ENCODE peak calls at places on chromosomes 12 and 14, in five cellular contexts. E is lower lobe of right lung; Z is heart left ventricle; K is CD8-positive, alpha-beta T cell; L is lung. M is an unnamed sample.

GRCh38 chr14:101179691-101180211 is 276.2 kb upstream of the RTL1 start:
- DNase-seq in E (no peak), Z (no peak), K (no peak), L (peak; percentile 22), M (no peak)

GRCh38 chr12:5988088-5988487 is 43.0 kb upstream of the ANO2 start:
- DNase-seq in E (no peak), Z (no peak), K (no peak), L (no peak), M (no peak)

GRCh38 chr12:103423061-103423473 is 72.7 kb downstream of the C12orf42 start:
- DNase-seq in E (no peak), Z (no peak), K (no peak), L (no peak), M (no peak)

GRCh38 chr12:71938728-71939385 is at the start of gene TPH2:
- DNase-seq in E (peak; percentile 56), Z (peak; percentile 20), K (peak; percentile 23), L (peak; percentile 34), M (peak; percentile 64)

GRCh38 chr12:57209916-57210315 is 6.7 kb upstream of the NXPH4 start:
- DNase-seq in E (no peak), Z (no peak), K (no peak), L (no peak), M (no peak)

GRCh38 chr12:104056419-104056972 is 6.5 kb upstream of the GLT8D2 start:
- DNase-seq in E (no peak), Z (no peak), K (no peak), L (no peak), M (no peak)

GRCh38 chr12:2084553-2085296 is 31.9 kb downstream of the CACNA1C start:
- DNase-seq in E (no peak), Z (peak; percentile 41), K (no peak), L (no peak), M (peak; percentile 60)

GRCh38 chr12:7994731-7995205 is 37.7 kb upstream of the FOXJ2 start:
- DNase-seq in E (no peak), Z (no peak), K (no peak), L (no peak), M (peak; percentile 83)

GRCh38 chr12:94644141-94644575 is 6.2 kb downstream of the TMCC3 start:
- DNase-seq in E (peak; percentile 58), Z (peak; percentile 15), K (peak; percentile 13), L (no peak), M (peak; percentile 50)

GRCh38 chr12:6792522-6793201 is 3.3 kb downstream of the CD4 start:
- DNase-seq in E (peak; percentile 71), Z (peak; percentile 42), K (peak; percentile 34), L (no peak), M (no peak)

GRCh38 chr14:64801046-64801445 is 78.7 kb downstream of the SPTB start:
- DNase-seq in E (no peak), Z (no peak), K (no peak), L (no peak), M (no peak)

GRCh38 chr14:75487155-75487671 is 35.1 kb upstream of the BATF start:
- DNase-seq in E (no peak), Z (no peak), K (no peak), L (peak; percentile 5), M (no peak)

GRCh38 chr12:132429932-132430643 is 59.9 kb upstream of the FBRSL1 start:
- DNase-seq in E (peak; percentile 64), Z (no peak), K (peak; percentile 61), L (no peak), M (no peak)

GRCh38 chr14:49769171-49769570 is 1.2 kb downstream of the KLHDC2 start:
- DNase-seq in E (no peak), Z (no peak), K (no peak), L (peak; percentile 36), M (peak; percentile 57)

GRCh38 chr12:103421402-103421801 is 74.4 kb downstream of the C12orf42 start:
- DNase-seq in E (no peak), Z (no peak), K (no peak), L (no peak), M (no peak)

GRCh38 chr12:12474931-12475485 is 87.7 kb downstream of the DUSP16 start:
- DNase-seq in E (no peak), Z (peak; percentile 22), K (peak; percentile 41), L (no peak), M (no peak)

GRCh38 chr14:43872752-43873655 is 634.1 kb downstream of the FSCB start:
- DNase-seq in E (no peak), Z (no peak), K (no peak), L (no peak), M (no peak)

GRCh38 chr12:47739959-47740358 is 14.7 kb upstream of the ENDOU start:
- DNase-seq in E (no peak), Z (peak; percentile 67), K (no peak), L (no peak), M (no peak)

GRCh38 chr12:37543966-37544668 is 772.5 kb upstream of the ALG10B start:
- DNase-seq in E (no peak), Z (no peak), K (no peak), L (no peak), M (no peak)

GRCh38 chr12:11877869-11878780 is 192.6 kb upstream of the BCL2L14 start:
- DNase-seq in E (no peak), Z (peak; percentile 58), K (no peak), L (no peak), M (peak; percentile 78)

GRCh38 chr12:54009171-54010052 is 627 bp downstream of the HOXC8 start:
- DNase-seq in E (no peak), Z (no peak), K (no peak), L (no peak), M (no peak)
- H3K4me3 ChIP-seq in E (peak overlapping the region; percentile 19), Z (peak overlapping the region; percentile 32), K (no peak overlapping the region), L (no peak overlapping the region), M (peak overlapping the region; percentile 37)

DNA sequence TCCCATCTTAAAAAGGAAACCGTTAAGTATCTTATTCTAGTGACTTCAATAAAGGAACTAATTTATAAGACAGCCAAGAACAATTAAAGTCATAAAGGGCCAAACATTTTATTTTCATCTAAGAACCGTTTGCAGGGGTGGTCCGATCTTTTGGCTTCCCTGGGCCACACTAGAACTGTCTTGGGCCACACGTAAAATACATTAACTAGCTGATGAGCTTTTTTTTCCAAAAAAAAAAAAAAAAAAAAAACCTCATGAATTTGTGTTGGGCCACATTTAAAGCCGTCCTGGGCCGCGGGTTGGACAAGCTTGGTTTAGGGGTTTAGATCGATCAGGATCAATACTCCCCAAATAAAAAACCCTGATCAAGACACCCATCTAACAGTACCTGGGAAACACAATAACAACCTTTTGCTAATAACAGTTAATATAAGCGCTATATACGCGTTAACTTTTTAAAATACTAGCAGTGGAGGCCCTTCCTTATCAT is 1.2 kb downstream of the NAP1L1 start:
- DNase-seq in E (peak; percentile 30), Z (no peak), K (no peak), L (no peak), M (no peak)
- H3K27ac ChIP-seq in E (peak overlapping the region; percentile 98), Z (peak overlapping the region; percentile 98), K (peak overlapping the region; percentile 98), L (peak overlapping the region; percentile 98), M (peak overlapping the region; percentile 95)

GRCh38 chr14:24990773-24991172 is 59.2 kb downstream of the STXBP6 start:
- DNase-seq in E (no peak), Z (no peak), K (no peak), L (no peak), M (no peak)
- H3K4me1 ChIP-seq in E (peaks cover 23% of the 10 kb centered on the region), Z (peaks cover 13% of the 10 kb centered on the region), K (no peaks in the 10 kb centered on the region), L (peaks cover 8% of the 10 kb centered on the region), M (no peaks in the 10 kb centered on the region)

DNA sequence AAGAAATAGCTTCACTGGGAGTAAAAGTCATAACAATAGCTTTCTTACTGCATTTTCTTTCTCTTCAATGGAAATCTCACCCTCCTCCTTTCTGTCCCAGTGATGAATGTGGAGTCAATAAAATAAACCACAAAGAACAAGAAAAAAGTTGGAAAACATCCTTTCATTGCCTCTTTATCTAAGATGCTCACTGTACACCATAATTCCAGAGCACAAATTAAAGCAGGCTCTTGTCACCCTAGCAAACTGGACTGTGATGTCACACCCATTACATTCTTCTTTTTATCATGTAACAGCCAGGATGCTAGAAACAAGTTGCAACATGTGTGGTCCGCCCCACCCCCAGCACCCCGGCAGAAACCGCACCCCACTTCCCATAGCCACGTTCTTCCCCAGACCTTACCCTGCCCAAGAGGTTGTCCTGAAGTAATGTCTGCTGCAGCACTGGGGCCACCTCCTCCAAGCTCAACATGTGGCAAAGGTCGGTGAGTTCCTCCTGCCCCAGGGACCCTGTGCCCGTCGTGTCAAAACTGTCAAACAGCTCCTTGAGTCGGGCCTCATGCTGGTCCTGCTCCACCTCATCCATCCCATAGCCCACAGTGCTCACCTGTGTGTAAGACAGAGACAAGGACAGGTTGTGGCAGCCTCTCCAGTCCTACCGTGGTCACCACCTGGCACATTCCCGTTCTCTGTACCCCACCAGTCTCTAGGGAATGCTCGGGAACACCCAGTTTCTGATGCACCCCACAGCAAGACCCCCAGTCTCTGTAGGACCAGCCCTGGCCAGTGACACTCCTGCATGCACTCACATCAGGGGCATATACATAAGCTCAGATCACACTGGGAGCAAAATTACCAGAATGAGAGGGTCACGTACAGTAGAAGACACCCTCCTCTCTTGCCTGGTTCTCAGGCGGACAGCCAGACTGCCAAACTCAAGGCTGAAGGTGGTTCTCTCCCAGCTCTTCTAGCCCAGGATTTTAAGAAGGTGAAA is 9.2 kb downstream of the NIN start:
- DNase-seq in E (peak; percentile 79), Z (no peak), K (peak; percentile 64), L (peak; percentile 57), M (peak; percentile 11)
- H3K4me3 ChIP-seq in E (no peak overlapping the region), Z (no peak overlapping the region), K (peak overlapping the region; percentile 5), L (no peak overlapping the region), M (no peak overlapping the region)

GRCh38 chr14:56333361-56334279 is 215.4 kb downstream of the PELI2 start:
- DNase-seq in E (no peak), Z (no peak), K (no peak), L (no peak), M (peak; percentile 75)
- H3K27ac ChIP-seq in E (peak overlapping the region; percentile 58), Z (no peak overlapping the region), K (no peak overlapping the region), L (peak overlapping the region; percentile 3), M (peak overlapping the region; percentile 71)

GRCh38 chr14:105028251-105028927 is 7.5 kb upstream of the CDCA4 start:
- DNase-seq in E (no peak), Z (no peak), K (no peak), L (no peak), M (no peak)
- H3K4me1 ChIP-seq in E (peaks cover 9% of the 10 kb centered on the region), Z (no peaks in the 10 kb centered on the region), K (peaks cover 5% of the 10 kb centered on the region), L (peaks cover 3% of the 10 kb centered on the region), M (peaks cover 50% of the 10 kb centered on the region)

GRCh38 chr12:107845226-107845979 is 70.9 kb downstream of the ASCL4 start:
- DNase-seq in E (no peak), Z (no peak), K (no peak), L (no peak), M (no peak)
- H3K4me3 ChIP-seq in E (no peak overlapping the region), Z (no peak overlapping the region), K (no peak overlapping the region), L (no peak overlapping the region), M (no peak overlapping the region)

DNA sequence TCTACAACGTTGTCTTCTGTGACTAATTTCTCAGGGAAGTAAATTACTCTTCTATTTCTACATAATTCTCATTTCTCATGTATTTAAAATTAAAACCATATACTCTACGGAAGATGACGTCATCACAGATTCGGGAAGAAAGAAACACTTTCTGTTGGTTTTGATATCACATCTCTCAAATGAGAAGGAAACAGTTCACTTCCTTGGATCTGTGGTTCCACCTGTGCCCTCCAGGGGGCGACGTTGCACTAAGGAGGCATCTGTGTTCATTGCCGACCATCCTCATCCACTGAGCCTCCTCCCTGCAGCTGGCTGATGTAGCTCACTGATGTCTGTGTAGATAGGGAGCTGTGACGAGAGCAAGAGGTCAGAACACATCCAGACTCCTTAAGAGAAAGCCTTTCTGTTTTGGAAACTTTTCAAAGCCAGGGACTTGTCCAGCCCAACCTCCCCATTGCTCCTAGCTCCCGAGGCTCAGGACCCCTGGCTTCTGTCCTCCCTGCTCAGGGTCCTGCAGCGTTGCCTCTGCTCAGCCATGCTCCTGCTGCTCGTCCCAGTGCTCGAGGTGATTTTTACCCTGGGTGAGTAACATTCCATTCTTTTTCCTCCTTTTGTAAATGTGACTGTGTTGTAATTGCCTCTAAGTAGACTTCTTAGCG is 172.7 kb upstream of the OR4E1 start:
- DNase-seq in E (no peak), Z (no peak), K (peak; percentile 71), L (peak; percentile 36), M (no peak)
- H3K27ac ChIP-seq in E (no peak overlapping the region), Z (no peak overlapping the region), K (peak overlapping the region; percentile 25), L (no peak overlapping the region), M (no peak overlapping the region)

GRCh38 chr14:63717704-63718103 is 10.2 kb downstream of the SGPP1 start:
- DNase-seq in E (no peak), Z (no peak), K (no peak), L (no peak), M (no peak)
- H3K4me1 ChIP-seq in E (no peaks in the 10 kb centered on the region), Z (no peaks in the 10 kb centered on the region), K (peaks cover 1% of the 10 kb centered on the region), L (no peaks in the 10 kb centered on the region), M (no peaks in the 10 kb centered on the region)